ENCODE peak calls at places on chromosomes 5 and 9, in eight cellular contexts. G is neural progenitor cell, P is fibroblast of mammary gland, N is HL-60, D is fibroblast of lung, U is HFF-Myc, W is uterus, X is bronchial epithelial cell. L is an unnamed sample.

GRCh38 chr9:129497064-129497836 is 123.7 kb downstream of the C9orf50 start:
- DNase-seq in D (peak; percentile 43), N (no peak), W (no peak), G (no peak), U (no peak), P (no peak), X (no peak), L (no peak)

GRCh38 chr9:104743377-104743985 is 4.0 kb upstream of the NIPSNAP3A start:
- DNase-seq in N (no peak), U (peak; percentile 44), X (peak; percentile 66), G (peak; percentile 54), W (no peak), D (peak; percentile 50), P (peak; percentile 79), L (peak; percentile 86)

GRCh38 chr5:92180406-92180805 is 797.3 kb upstream of the ARRDC3 start:
- DNase-seq in W (no peak), X (no peak), G (no peak), D (no peak), U (no peak), N (no peak), P (no peak), L (no peak)

GRCh38 chr9:116381350-116381749 is 227.8 kb downstream of the PAPPA start:
- DNase-seq in U (no peak), X (no peak), D (no peak), W (no peak), N (no peak), P (no peak), G (no peak), L (peak; percentile 72)

GRCh38 chr9:114546851-114547250 is 40.7 kb upstream of the ATP6V1G1 start:
- DNase-seq in U (no peak), W (no peak), G (no peak), D (no peak), N (no peak), X (no peak), P (no peak), L (no peak)

GRCh38 chr5:145237843-145238242 is 597.3 kb downstream of the PRELID2 start:
- DNase-seq in D (peak; percentile 38), X (peak; percentile 67), U (no peak), P (peak; percentile 55), N (peak; percentile 3), W (no peak), G (peak; percentile 93), L (peak; percentile 85)

GRCh38 chr5:152405145-152405544 is at the start of gene NMUR2:
- DNase-seq in X (no peak), U (no peak), D (no peak), P (no peak), W (no peak), G (peak; percentile 71), N (no peak), L (no peak)

GRCh38 chr9:129459550-129460322 is 161.2 kb downstream of the C9orf50 start:
- DNase-seq in P (no peak), G (no peak), W (no peak), N (no peak), D (no peak), X (no peak), U (no peak), L (no peak)

GRCh38 chr5:142478116-142478515 is 153.3 kb upstream of the SPRY4 start:
- DNase-seq in U (no peak), W (no peak), X (no peak), P (no peak), D (no peak), G (no peak), N (no peak), L (no peak)

GRCh38 chr9:102499468-102499867 is 495.7 kb upstream of the CYLC2 start:
- DNase-seq in G (no peak), U (no peak), P (no peak), X (no peak), W (no peak), N (no peak), D (no peak), L (peak; percentile 12)

GRCh38 chr5:80153586-80154126 is 102.2 kb downstream of the SERINC5 start:
- DNase-seq in G (no peak), X (no peak), D (no peak), P (no peak), U (no peak), N (no peak), W (no peak), L (no peak)

GRCh38 chr5:139668064-139668880 is 20.1 kb downstream of the CXXC5 start:
- DNase-seq in X (peak; percentile 35), G (peak; percentile 67), W (no peak), U (no peak), N (no peak), P (peak; percentile 39), D (peak; percentile 58), L (no peak)

GRCh38 chr5:147559725-147560124 is 49.9 kb upstream of the DPYSL3 start:
- DNase-seq in W (no peak), N (no peak), G (peak; percentile 50), U (no peak), X (peak; percentile 5), D (peak; percentile 63), P (no peak), L (peak; percentile 21)

GRCh38 chr9:35335164-35335563 is 154.7 kb upstream of the RUSC2 start:
- DNase-seq in X (no peak), U (no peak), G (no peak), W (no peak), D (peak; percentile 48), P (no peak), N (no peak), L (peak; percentile 54)
- TF ChIP-seq CTCF in X (no peak), U (no peak), G (no peak), W (no peak), D (no peak), P (no peak), N (no peak), L (no peak)

GRCh38 chr9:93960971-93961841 is 6.1 kb upstream of the BARX1 start:
- DNase-seq in U (no peak), W (no peak), P (no peak), D (no peak), X (no peak), N (no peak), G (no peak), L (no peak)

GRCh38 chr9:93960221-93960970 is 5.2 kb upstream of the BARX1 start:
- DNase-seq in W (no peak), U (no peak), P (no peak), N (no peak), G (peak; percentile 69), D (no peak), X (no peak), L (no peak)

GRCh38 chr9:93959739-93960154 is 4.6 kb upstream of the BARX1 start:
- DNase-seq in N (no peak), D (no peak), P (no peak), X (no peak), W (no peak), U (no peak), G (no peak), L (no peak)

GRCh38 chr9:93958121-93958874 is 3.1 kb upstream of the BARX1 start:
- DNase-seq in U (no peak), N (no peak), P (no peak), G (peak; percentile 74), X (no peak), D (no peak), W (no peak), L (no peak)

DNA sequence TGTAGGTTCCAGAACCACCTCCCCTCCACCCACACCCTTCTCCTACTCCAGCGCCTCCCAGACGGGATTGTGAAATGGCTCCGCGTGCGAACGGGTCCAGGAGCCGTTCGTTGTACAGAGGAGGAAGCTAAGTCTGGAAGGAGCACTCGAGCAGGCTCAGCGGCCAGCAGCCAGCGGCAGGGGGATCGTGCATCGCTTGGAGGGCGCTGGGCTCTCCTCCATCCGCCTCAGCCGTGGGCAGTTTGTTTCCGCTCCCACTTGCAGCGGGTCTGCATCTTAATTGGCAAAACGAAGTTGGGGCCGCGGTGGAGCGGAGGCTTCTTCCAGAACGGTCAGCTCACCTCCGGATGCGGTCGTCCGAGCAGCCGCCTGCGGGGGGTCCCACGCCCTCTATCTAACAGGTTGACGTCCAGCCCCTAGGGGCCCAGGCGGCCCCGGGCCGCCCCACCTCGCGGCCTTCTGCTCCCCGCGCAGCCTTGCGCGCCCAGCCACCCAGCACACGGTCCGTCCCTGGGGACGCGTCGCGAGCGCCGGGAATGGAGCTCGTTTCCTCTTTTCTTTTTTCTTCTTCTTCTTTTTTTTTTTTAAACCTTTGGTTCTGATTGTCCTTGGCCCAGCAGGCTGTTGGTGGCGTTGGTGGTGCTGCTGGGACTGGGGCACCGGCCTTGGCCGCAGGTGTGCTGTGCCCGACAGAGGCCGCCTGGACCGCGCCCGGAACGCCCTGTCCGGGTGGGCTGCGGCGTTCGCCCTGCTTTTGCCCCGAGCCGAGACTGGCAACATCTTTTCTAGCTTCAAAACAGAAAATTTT is 3.9 kb upstream of the BARX1 start:
- DNase-seq in X (no peak), W (no peak), U (no peak), G (peak; percentile 60), N (peak; percentile 70), D (peak; percentile 18), P (peak; percentile 32), L (peak; percentile 26)
- H3K4me3 ChIP-seq in X (no peak overlapping the region), W (no peak overlapping the region), U (no peak overlapping the region), G (peak overlapping the region; percentile 40), N (peak overlapping the region; percentile 26), D (no peak overlapping the region), P (no peak overlapping the region), L (no peak overlapping the region)

GRCh38 chr9:85258823-85259370 is 482.9 kb downstream of the AGTPBP1 start:
- DNase-seq in N (peak; percentile 13), P (peak; percentile 68), D (peak; percentile 76), X (peak; percentile 70), U (peak; percentile 39), W (no peak), G (peak; percentile 86), L (peak; percentile 23)
- TF ChIP-seq CTCF in N (peak; percentile 47), P (peak; percentile 69), D (peak; percentile 27), X (peak; percentile 93), U (peak; percentile 70), W (no peak), G (peak; percentile 83), L (peak; percentile 31)

GRCh38 chr9:120713257-120714087 is 798 bp downstream of the MEGF9 start:
- DNase-seq in D (no peak), G (peak; percentile 18), N (no peak), X (no peak), W (peak; percentile 25), P (no peak), U (no peak), L (no peak)

GRCh38 chr9:120711841-120712538 is 2.3 kb downstream of the MEGF9 start:
- DNase-seq in D (no peak), N (no peak), G (no peak), P (peak; percentile 30), X (peak; percentile 50), U (no peak), W (no peak), L (no peak)

GRCh38 chr9:120710110-120710981 is 3.9 kb downstream of the MEGF9 start:
- DNase-seq in D (peak; percentile 67), P (peak; percentile 67), W (no peak), N (no peak), U (no peak), X (no peak), G (peak; percentile 28), L (peak; percentile 42)

GRCh38 chr9:120712539-120713031 is 1.7 kb downstream of the MEGF9 start:
- DNase-seq in N (no peak), G (peak; percentile 16), P (no peak), D (no peak), W (no peak), X (no peak), U (no peak), L (no peak)

GRCh38 chr9:120711354-120711753 is 2.9 kb downstream of the MEGF9 start:
- DNase-seq in X (no peak), U (no peak), D (no peak), G (no peak), N (no peak), W (no peak), P (peak; percentile 19), L (no peak)
- H3K4me3 ChIP-seq in X (no peak overlapping the region), U (no peak overlapping the region), D (no peak overlapping the region), G (no peak overlapping the region), N (peak overlapping the region; percentile 98), W (no peak overlapping the region), P (no peak overlapping the region), L (no peak overlapping the region)